ENCODE peak calls at places on chromosomes 11 and 22, in nine cellular contexts. W is PC-9, Y is mammary epithelial cell, Z is AG04450, F is astrocyte, C is adrenal gland, D is left lung, B is dorsolateral prefrontal cortex, Q is osteoblast. I is an unnamed sample.

GRCh38 chr22:33271390-33272161 is 213.4 kb upstream of the SYN3 start:
- DNase-seq in Y (no peak), B (peak; percentile 54), W (no peak), Z (no peak), C (peak; percentile 31), D (no peak), Q (peak; percentile 32), F (peak; percentile 32), I (no peak)

GRCh38 chr22:41963453-41964105 is 5.7 kb upstream of the SEPTIN3 start:
- DNase-seq in Z (no peak), C (no peak), Q (peak; percentile 64), B (peak; percentile 47), W (no peak), F (peak; percentile 58), Y (no peak), D (peak; percentile 63), I (no peak)

GRCh38 chr11:79229047-79229446 is 211.8 kb downstream of the TENM4 start:
- DNase-seq in Q (no peak), C (no peak), B (no peak), F (no peak), W (no peak), Z (no peak), D (no peak), Y (peak; percentile 11), I (no peak)

GRCh38 chr11:78417888-78418583 is 416 bp upstream of the GAB2 start:
- DNase-seq in B (peak; percentile 68), Z (no peak), C (peak; percentile 76), F (peak; percentile 44), D (peak; percentile 85), Y (peak; percentile 63), Q (peak; percentile 97), W (peak; percentile 91), I (peak; percentile 71)

GRCh38 chr11:116697639-116698038 is 75.1 kb downstream of the BUD13 start:
- DNase-seq in D (no peak), Q (no peak), Y (no peak), B (no peak), F (no peak), W (no peak), Z (no peak), C (no peak), I (no peak)

GRCh38 chr11:119356349-119357031 is 10.0 kb upstream of the MFRP start:
- DNase-seq in D (peak; percentile 85), Z (no peak), B (no peak), W (peak; percentile 65), C (peak; percentile 77), Y (no peak), F (no peak), Q (peak; percentile 99), I (no peak)

GRCh38 chr11:84157639-84158038 is 871.5 kb upstream of the CCDC90B start:
- DNase-seq in B (no peak), Q (no peak), Y (no peak), D (no peak), Z (no peak), C (no peak), F (no peak), W (no peak), I (no peak)

GRCh38 chr11:3645552-3645951 is 624 bp downstream of the ART1 start:
- DNase-seq in C (no peak), B (no peak), W (no peak), D (no peak), F (no peak), Q (no peak), Z (no peak), Y (no peak), I (no peak)

GRCh38 chr11:120168960-120169681 is 31.2 kb upstream of the TRIM29 start:
- DNase-seq in Q (peak; percentile 92), D (peak; percentile 59), C (no peak), W (peak; percentile 68), Z (no peak), F (no peak), Y (peak; percentile 82), B (peak; percentile 68), I (peak; percentile 78)

GRCh38 chr11:4125141-4125540 is 30.5 kb downstream of the RRM1 start:
- DNase-seq in B (no peak), D (no peak), Z (no peak), Y (peak; percentile 68), F (no peak), C (no peak), Q (no peak), W (no peak), I (peak; percentile 31)

GRCh38 chr11:124740277-124740882 is 638 bp downstream of the NRGN start:
- DNase-seq in Y (peak; percentile 23), W (peak; percentile 23), D (no peak), C (no peak), Z (no peak), Q (peak; percentile 85), B (no peak), F (no peak), I (no peak)

GRCh38 chr11:65539401-65540289 is 14.8 kb downstream of the SCYL1 start:
- DNase-seq in B (no peak), Q (peak; percentile 90), D (peak; percentile 64), Z (no peak), F (no peak), Y (peak; percentile 60), C (no peak), W (no peak), I (peak; percentile 80)

GRCh38 chr11:2380807-2381350 is 3.8 kb downstream of the CD81 start:
- DNase-seq in B (peak; percentile 57), F (no peak), Q (peak; percentile 93), Y (no peak), D (peak; percentile 91), Z (no peak), W (no peak), C (peak; percentile 86), I (no peak)

GRCh38 chr22:43183496-43184263 is 3.3 kb downstream of the TTLL12 start:
- DNase-seq in Z (no peak), D (no peak), Q (peak; percentile 91), Y (peak; percentile 21), C (no peak), B (no peak), F (peak; percentile 32), W (no peak), I (no peak)

GRCh38 chr22:41048791-41049717 is 43.3 kb upstream of the EP300 start:
- DNase-seq in D (peak; percentile 60), F (peak; percentile 73), Y (peak; percentile 28), W (peak; percentile 85), Z (peak; percentile 59), B (peak; percentile 39), Q (peak; percentile 90), C (peak; percentile 83), I (no peak)

GRCh38 chr11:1832181-1832988 is 2.4 kb upstream of the SYT8 start:
- DNase-seq in F (no peak), Y (no peak), Z (no peak), B (peak; percentile 46), Q (peak; percentile 98), C (peak; percentile 40), W (peak; percentile 56), D (peak; percentile 60), I (no peak)

GRCh38 chr11:86688398-86689179 is 16.2 kb upstream of the ME3 start:
- DNase-seq in W (peak; percentile 20), Q (no peak), B (no peak), D (peak; percentile 49), Z (peak; percentile 55), Y (no peak), C (peak; percentile 56), F (peak; percentile 78), I (no peak)

GRCh38 chr11:7552666-7553065 is 38.9 kb downstream of the PPFIBP2 start:
- DNase-seq in F (no peak), C (no peak), Z (no peak), W (no peak), D (no peak), Y (no peak), Q (no peak), B (no peak), I (no peak)

GRCh38 chr11:104997288-104997687 is 25.7 kb downstream of the CASP5 start:
- DNase-seq in B (no peak), F (no peak), D (no peak), W (no peak), Y (no peak), Q (peak; percentile 36), Z (no peak), C (no peak), I (no peak)
- TF ChIP-seq CTCF in B (no peak), F (no peak), D (no peak), W (no peak), Y (no peak), Q (peak; percentile 21), Z (no peak), C (no peak), I (peak; percentile 32)

GRCh38 chr11:123404626-123405025 is 25.4 kb upstream of the GRAMD1B start:
- DNase-seq in D (no peak), Z (no peak), Y (peak; percentile 1), B (no peak), Q (no peak), W (no peak), F (no peak), C (peak; percentile 26), I (no peak)
- H3K27ac ChIP-seq in D (no peak overlapping the region), Z (no peak overlapping the region), Y (no peak overlapping the region), B (no peak overlapping the region), Q (no peak overlapping the region), W (no peak overlapping the region), F (no peak overlapping the region), C (peak overlapping the region; percentile 58), I (no peak overlapping the region)

DNA sequence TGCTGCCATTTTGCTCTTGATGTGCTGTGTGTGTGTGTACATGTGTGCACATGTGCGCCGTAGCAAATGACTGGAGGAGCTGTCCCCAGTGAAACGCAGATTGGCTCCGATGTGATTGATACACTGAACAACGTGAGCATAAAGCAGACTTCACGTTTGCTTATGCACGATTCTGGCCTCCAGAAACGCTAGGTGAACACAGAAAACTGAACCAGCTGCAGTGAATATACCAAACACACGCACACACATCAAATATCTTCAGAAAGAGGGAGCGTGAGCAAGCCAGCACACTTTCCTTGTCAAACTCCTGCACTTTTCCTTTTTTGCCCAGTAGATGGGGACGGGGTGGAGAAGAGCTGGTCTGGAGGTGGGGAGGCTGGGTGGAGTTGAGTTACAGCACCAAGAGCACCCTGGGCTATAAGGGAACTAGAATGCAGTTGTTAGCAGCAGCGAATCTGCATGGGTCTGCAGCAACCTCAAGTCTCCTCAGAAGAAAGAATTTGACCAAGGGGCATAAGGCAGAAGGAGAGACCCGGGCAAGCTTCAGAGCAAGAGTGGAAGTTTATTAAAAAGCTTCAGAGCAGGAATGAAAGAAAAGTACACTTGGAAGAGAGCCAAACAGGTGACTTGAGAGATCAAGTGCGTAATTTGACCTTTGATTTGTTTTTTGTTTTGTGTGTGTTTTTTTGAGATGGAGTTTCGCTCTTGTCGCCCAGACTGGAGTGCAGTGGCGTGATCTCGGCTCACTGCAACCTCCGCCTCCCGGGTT is 77.8 kb upstream of the CADM1 start:
- DNase-seq in Y (peak; percentile 21), D (no peak), W (peak; percentile 1), Z (no peak), C (no peak), F (peak; percentile 18), Q (no peak), B (no peak), I (peak; percentile 20)
- TF ChIP-seq CTCF in Y (peak; percentile 6), D (no peak), W (no peak), Z (peak; percentile 35), C (no peak), F (no peak), Q (no peak), B (no peak), I (no peak)

GRCh38 chr22:16933924-16934282 is 74.1 kb downstream of the GAB4 start:
- DNase-seq in D (no peak), Z (no peak), Y (no peak), F (no peak), W (no peak), C (no peak), B (no peak), Q (no peak), I (no peak)
- H3K27ac ChIP-seq in D (no peak overlapping the region), Z (no peak overlapping the region), Y (no peak overlapping the region), F (no peak overlapping the region), W (no peak overlapping the region), C (no peak overlapping the region), B (no peak overlapping the region), Q (no peak overlapping the region), I (no peak overlapping the region)